ENCODE peak calls at places on chromosomes 16 and 17, in nine cellular contexts. N, F, X, W, M, G, O, R and L are unnamed samples.

GRCh38 chr16:25114121-25114520 is 2.6 kb downstream of the LCMT1 start:
- DNase-seq in N (no peak), F (no peak), X (no peak), W (no peak), M (no peak), G (no peak), O (no peak), R (no peak), L (no peak)

GRCh38 chr16:10611825-10612342 is 31.5 kb upstream of the EMP2 start:
- DNase-seq in N (no peak), F (no peak), X (no peak), W (no peak), M (no peak), G (no peak), O (no peak), R (no peak), L (no peak)

GRCh38 chr16:48282636-48283263 is 35.4 kb upstream of the ABCC11 start:
- DNase-seq in N (peak), F (no peak), X (no peak), W (no peak), M (no peak), G (no peak), O (no peak), R (no peak), L (no peak)

GRCh38 chr17:17515921-17516295 is 19.7 kb upstream of the RASD1 start:
- DNase-seq in N (peak), F (no peak), X (no peak), W (no peak), M (no peak), G (no peak), O (no peak), R (no peak), L (no peak)

GRCh38 chr17:79838541-79839274 is 532 bp downstream of the CBX4 start:
- DNase-seq in N (peak), F (peak), X (peak), W (peak), M (peak), G (no peak), O (peak), R (no peak), L (no peak)

GRCh38 chr17:57463103-57463885 is 207.0 kb downstream of the MSI2 start:
- DNase-seq in N (peak), F (no peak), X (no peak), W (no peak), M (peak), G (no peak), O (peak), R (no peak), L (no peak)

GRCh38 chr17:21573961-21574610 is 118.2 kb upstream of the KCNJ18 start:
- DNase-seq in N (peak), F (peak), X (no peak), W (no peak), M (no peak), G (peak), O (no peak), R (peak), L (no peak)

GRCh38 chr17:68821860-68822693 is 133.1 kb downstream of the ABCA8 start:
- DNase-seq in N (peak), F (no peak), X (no peak), W (no peak), M (no peak), G (peak), O (no peak), R (no peak), L (no peak)

GRCh38 chr16:59330030-59330670 is 596.0 kb upstream of the GOT2 start:
- DNase-seq in N (no peak), F (no peak), X (no peak), W (no peak), M (no peak), G (no peak), O (no peak), R (no peak), L (no peak)

GRCh38 chr16:66790130-66790733 is 11.2 kb downstream of the TERB1 start:
- DNase-seq in N (no peak), F (no peak), X (no peak), W (no peak), M (no peak), G (no peak), O (no peak), R (no peak), L (no peak)

GRCh38 chr17:8096541-8096940 is 9.0 kb upstream of the ALOX12B start:
- DNase-seq in N (no peak), F (no peak), X (no peak), W (no peak), M (no peak), G (no peak), O (no peak), R (no peak), L (no peak)

GRCh38 chr17:37527249-37527851 is 37.7 kb downstream of the DUSP14 start:
- DNase-seq in N (peak), F (peak), X (peak), W (peak), M (peak), G (peak), O (no peak), R (no peak), L (no peak)

GRCh38 chr16:4263504-4264436 is 9.1 kb downstream of the TFAP4 start:
- DNase-seq in N (peak), F (peak), X (peak), W (no peak), M (no peak), G (peak), O (no peak), R (peak), L (peak)

GRCh38 chr17:69414408-69415274 is at the start of gene MAP2K6:
- DNase-seq in N (peak), F (peak), X (peak), W (peak), M (peak), G (no peak), O (peak), R (peak), L (no peak)

GRCh38 chr16:89917773-89918452 is 749 bp upstream of the MC1R start:
- DNase-seq in N (peak), F (peak), X (peak), W (peak), M (peak), G (no peak), O (peak), R (peak), L (peak)

GRCh38 chr17:67559381-67559966 is 158.3 kb upstream of the NOL11 start:
- DNase-seq in N (peak), F (no peak), X (peak), W (no peak), M (peak), G (no peak), O (no peak), R (no peak), L (peak)

GRCh38 chr17:74380086-74380958 is 13.0 kb downstream of the GPR142 start:
- DNase-seq in N (no peak), F (peak), X (peak), W (peak), M (no peak), G (no peak), O (no peak), R (no peak), L (no peak)

GRCh38 chr17:59914274-59914854 is 21.4 kb downstream of the RPS6KB1 start:
- DNase-seq in N (peak), F (no peak), X (no peak), W (no peak), M (peak), G (no peak), O (no peak), R (no peak), L (no peak)

GRCh38 chr17:65228734-65229390 is 91.7 kb downstream of the RGS9 start:
- DNase-seq in N (peak), F (no peak), X (no peak), W (no peak), M (peak), G (no peak), O (no peak), R (no peak), L (no peak)

GRCh38 chr16:78094166-78094565 is 5.3 kb upstream of the WWOX start:
- DNase-seq in N (no peak), F (no peak), X (no peak), W (no peak), M (no peak), G (no peak), O (no peak), R (no peak), L (no peak)

GRCh38 chr17:31580331-31581021 is 189.0 kb downstream of the RAB11FIP4 start:
- DNase-seq in N (peak), F (no peak), X (no peak), W (no peak), M (peak), G (no peak), O (no peak), R (no peak), L (no peak)

GRCh38 chr17:60720763-60721531 is 43.3 kb downstream of the BCAS3 start:
- DNase-seq in N (peak), F (peak), X (peak), W (peak), M (peak), G (peak), O (no peak), R (no peak), L (no peak)

GRCh38 chr17:73972901-73973300 is 230.6 kb upstream of the RPL38 start:
- DNase-seq in N (no peak), F (no peak), X (no peak), W (no peak), M (no peak), G (no peak), O (no peak), R (no peak), L (no peak)

GRCh38 chr16:3800019-3800418 is 80.5 kb downstream of the CREBBP start:
- DNase-seq in N (no peak), F (no peak), X (no peak), W (no peak), M (no peak), G (no peak), O (no peak), R (no peak), L (no peak)

GRCh38 chr17:3770471-3770870 is 30.5 kb downstream of the ITGAE start:
- DNase-seq in N (no peak), F (no peak), X (no peak), W (no peak), M (peak), G (no peak), O (peak), R (no peak), L (no peak)

GRCh38 chr16:24049113-24049512 is 207.0 kb upstream of the CACNG3 start:
- DNase-seq in N (no peak), F (no peak), X (no peak), W (no peak), M (no peak), G (no peak), O (no peak), R (no peak), L (no peak)

GRCh38 chr16:24041834-24042631 is 206.2 kb downstream of the PRKCB start:
- DNase-seq in N (peak), F (peak), X (peak), W (peak), M (peak), G (peak), O (peak), R (no peak), L (no peak)

GRCh38 chr16:24046442-24046841 is 209.7 kb upstream of the CACNG3 start:
- DNase-seq in N (no peak), F (no peak), X (peak), W (no peak), M (no peak), G (no peak), O (no peak), R (no peak), L (no peak)

GRCh38 chr16:24044467-24044866 is 208.7 kb downstream of the PRKCB start:
- DNase-seq in N (no peak), F (no peak), X (no peak), W (no peak), M (no peak), G (no peak), O (no peak), R (no peak), L (no peak)

GRCh38 chr16:24045641-24046040 is 209.9 kb downstream of the PRKCB start:
- DNase-seq in N (no peak), F (no peak), X (peak), W (no peak), M (no peak), G (no peak), O (no peak), R (no peak), L (no peak)
- TF ChIP-seq CTCF in N (no peak), F (no peak), X (peak), W (peak), M (no peak), G (no peak), O (no peak), R (no peak), L (peak)

GRCh38 chr17:45927247-45927646 is 32.9 kb downstream of the MAPT start:
- DNase-seq in N (no peak), F (no peak), X (no peak), W (no peak), M (no peak), G (no peak), O (no peak), R (no peak), L (no peak)

GRCh38 chr17:45931677-45932076 is 37.3 kb downstream of the MAPT start:
- DNase-seq in N (no peak), F (no peak), X (no peak), W (no peak), M (no peak), G (no peak), O (no peak), R (no peak), L (no peak)

GRCh38 chr17:45929344-45929743 is 35.0 kb downstream of the MAPT start:
- DNase-seq in N (no peak), F (no peak), X (no peak), W (no peak), M (no peak), G (no peak), O (no peak), R (no peak), L (no peak)

GRCh38 chr17:45934044-45934979 is 40.0 kb downstream of the MAPT start:
- DNase-seq in N (no peak), F (no peak), X (no peak), W (no peak), M (no peak), G (no peak), O (no peak), R (no peak), L (no peak)

DNA sequence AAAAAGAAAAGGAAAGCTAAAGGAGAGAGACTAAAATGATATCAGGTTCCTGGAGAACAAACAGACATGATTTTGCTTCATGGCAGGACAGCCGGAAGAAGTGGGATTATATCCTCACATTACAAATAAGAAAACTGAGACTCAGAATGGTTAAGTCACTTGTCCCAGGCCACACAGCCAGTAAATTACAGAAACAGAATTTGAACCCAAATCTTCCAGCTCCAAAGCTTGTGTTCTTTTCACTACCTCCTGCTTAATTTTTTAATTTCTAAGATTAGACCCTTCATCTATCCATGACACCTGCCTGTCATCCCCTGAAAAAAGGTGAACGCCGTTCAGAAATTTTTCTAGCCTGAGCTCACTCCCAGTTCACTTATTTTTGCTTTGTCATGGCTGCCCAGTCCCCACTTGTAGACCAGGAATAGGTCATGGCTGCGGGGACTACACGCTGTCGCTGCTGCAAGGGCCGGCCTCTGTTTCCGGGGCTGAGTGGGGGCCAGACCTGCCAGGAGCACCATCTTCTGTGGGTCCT is 36.1 kb downstream of the MAPT start:
- DNase-seq in N (no peak), F (no peak), X (no peak), W (no peak), M (no peak), G (no peak), O (no peak), R (no peak), L (no peak)
- TF ChIP-seq CTCF in N (no peak), F (no peak), X (no peak), W (no peak), M (no peak), G (no peak), O (no peak), R (no peak), L (no peak)

DNA sequence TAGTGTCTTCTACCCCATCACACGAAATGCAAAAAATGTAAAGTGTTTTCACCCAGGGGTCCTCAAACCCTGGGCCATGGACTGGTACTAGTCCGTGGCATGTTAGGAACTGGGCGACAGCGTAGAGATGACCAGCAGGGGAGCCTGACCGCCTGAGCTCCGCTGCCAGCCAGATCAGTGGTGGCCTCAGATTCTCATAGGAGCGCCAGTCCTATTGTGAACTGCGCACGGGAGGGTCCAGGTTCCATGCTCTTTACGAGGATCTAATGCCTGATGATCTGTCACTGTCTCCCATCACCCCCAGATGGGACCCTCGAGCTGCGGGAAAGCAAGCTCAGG is 4.5 kb downstream of the SCARF1 start:
- DNase-seq in N (no peak), F (no peak), X (no peak), W (no peak), M (no peak), G (no peak), O (no peak), R (no peak), L (no peak)
- TF ChIP-seq CTCF in N (no peak), F (no peak), X (peak), W (no peak), M (no peak), G (no peak), O (no peak), R (no peak), L (no peak)

GRCh38 chr16:30354423-30355143 is 525 bp downstream of the CD2BP2 start:
- DNase-seq in N (no peak), F (peak), X (no peak), W (no peak), M (no peak), G (no peak), O (no peak), R (peak), L (no peak)

GRCh38 chr16:30355954-30356308 is 823 bp upstream of the CD2BP2 start:
- DNase-seq in N (no peak), F (no peak), X (no peak), W (no peak), M (no peak), G (no peak), O (no peak), R (no peak), L (no peak)

GRCh38 chr16:30353438-30354129 is 1.5 kb downstream of the CD2BP2 start:
- DNase-seq in N (no peak), F (no peak), X (no peak), W (no peak), M (no peak), G (no peak), O (no peak), R (peak), L (no peak)

GRCh38 chr16:30356401-30357084 is 1.4 kb upstream of the CD2BP2 start:
- DNase-seq in N (no peak), F (peak), X (no peak), W (no peak), M (no peak), G (no peak), O (no peak), R (no peak), L (no peak)

GRCh38 chr16:30355144-30355953 is at the start of gene CD2BP2:
- DNase-seq in N (peak), F (peak), X (peak), W (peak), M (peak), G (peak), O (peak), R (peak), L (peak)
- TF ChIP-seq CTCF in N (no peak), F (no peak), X (peak), W (no peak), M (no peak), G (peak), O (no peak), R (no peak), L (peak)

DNA sequence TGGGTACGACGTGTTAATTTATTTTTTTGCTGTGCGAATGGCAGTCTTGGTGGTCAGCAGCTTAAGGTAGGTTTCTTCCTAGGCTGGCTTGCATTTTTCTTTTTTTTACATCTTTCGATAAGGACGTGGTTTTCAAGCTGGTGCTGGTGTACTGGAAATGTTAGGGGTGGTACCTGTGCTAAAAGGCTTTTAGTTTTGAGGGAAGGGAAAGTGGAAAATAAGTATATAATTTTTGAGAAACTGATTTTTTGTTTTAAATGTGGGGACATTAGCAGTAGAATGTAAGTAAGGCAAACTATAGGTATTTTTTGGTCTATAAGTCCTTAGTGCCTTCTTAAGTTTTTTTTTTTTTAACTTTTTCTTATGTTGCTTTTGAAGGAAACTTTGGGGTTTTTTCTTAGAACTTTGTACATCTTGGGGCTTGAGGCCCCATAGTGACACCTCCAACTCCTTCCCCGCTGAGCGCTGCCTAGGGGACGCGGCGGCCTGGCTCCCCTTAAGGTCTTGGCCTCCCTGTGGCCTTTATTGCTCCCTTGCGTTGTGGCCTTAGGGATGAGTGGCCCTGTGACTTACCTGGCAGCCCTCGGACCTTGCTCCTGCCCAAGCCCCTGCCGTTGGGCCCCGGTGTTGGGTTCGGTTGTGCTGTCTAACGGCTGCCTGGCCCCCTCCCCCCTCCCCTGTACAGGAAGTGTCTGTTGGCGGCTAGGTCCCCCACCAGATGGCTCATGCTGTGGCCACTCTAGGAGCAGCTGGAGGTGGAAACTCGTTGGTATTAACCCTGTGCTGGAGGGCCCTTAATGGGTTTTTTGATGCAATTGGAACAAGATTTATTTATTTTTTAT is 88.0 kb upstream of the RPRML start:
- DNase-seq in N (peak), F (peak), X (peak), W (peak), M (peak), G (peak), O (peak), R (peak), L (peak)
- TF ChIP-seq CTCF in N (peak), F (no peak), X (peak), W (no peak), M (peak), G (peak), O (no peak), R (no peak), L (peak)

GRCh38 chr17:81703747-81704654 is 834 bp downstream of the MRPL12 start:
- DNase-seq in N (no peak), F (no peak), X (no peak), W (no peak), M (no peak), G (no peak), O (no peak), R (no peak), L (no peak)

GRCh38 chr17:81701288-81702071 is 1.7 kb upstream of the MRPL12 start:
- DNase-seq in N (no peak), F (no peak), X (no peak), W (no peak), M (no peak), G (no peak), O (no peak), R (no peak), L (no peak)

GRCh38 chr17:81700353-81701287 is 2.5 kb upstream of the MRPL12 start:
- DNase-seq in N (no peak), F (no peak), X (no peak), W (no peak), M (no peak), G (no peak), O (no peak), R (no peak), L (no peak)

GRCh38 chr17:81705518-81706231 is 2.5 kb downstream of the MRPL12 start:
- DNase-seq in N (no peak), F (no peak), X (no peak), W (no peak), M (no peak), G (no peak), O (no peak), R (no peak), L (no peak)

GRCh38 chr17:81702934-81703746 is at the start of gene MRPL12:
- DNase-seq in N (peak), F (peak), X (peak), W (peak), M (peak), G (peak), O (peak), R (peak), L (peak)
- TF ChIP-seq CTCF in N (no peak), F (no peak), X (no peak), W (peak), M (no peak), G (no peak), O (no peak), R (peak), L (peak)